ENCODE peak calls at places on chromosome 20, in seven cellular contexts. One of them, this sample, is unnamed.
A peak's percentile ranks its signal among the peaks of the same experiment; 100 is the strongest.

GRCh38 chr20:20603339-20603990 is 109.0 kb downstream of the RALGAPA2 start:
- DNase-seq in RWPE1: peak; percentile 93
- DNase-seq in tibial artery: no peak
- DNase-seq in dorsolateral prefrontal cortex: no peak
- DNase-seq in bronchial epithelial cell: peak; percentile 100
- DNase-seq in nephron progenitor cell: peak; percentile 25
- DNase-seq in cardiac fibroblast: no peak
- DNase-seq in this sample: no peak

GRCh38 chr20:881051-881820 is 34.9 kb downstream of the ANGPT4 start:
- DNase-seq in RWPE1: peak; percentile 87
- DNase-seq in tibial artery: no peak
- DNase-seq in dorsolateral prefrontal cortex: no peak
- DNase-seq in bronchial epithelial cell: peak; percentile 83
- DNase-seq in nephron progenitor cell: no peak
- DNase-seq in cardiac fibroblast: peak; percentile 52
- DNase-seq in this sample: no peak

GRCh38 chr20:1426231-1426849 is 33.5 kb upstream of the FKBP1A start:
- DNase-seq in RWPE1: no peak
- DNase-seq in tibial artery: no peak
- DNase-seq in dorsolateral prefrontal cortex: no peak
- DNase-seq in bronchial epithelial cell: no peak
- DNase-seq in nephron progenitor cell: no peak
- DNase-seq in cardiac fibroblast: no peak
- DNase-seq in this sample: no peak

GRCh38 chr20:47774081-47774777 is 11.1 kb downstream of the SULF2 start:
- DNase-seq in RWPE1: no peak
- DNase-seq in tibial artery: no peak
- DNase-seq in dorsolateral prefrontal cortex: no peak
- DNase-seq in bronchial epithelial cell: no peak
- DNase-seq in nephron progenitor cell: no peak
- DNase-seq in cardiac fibroblast: no peak
- DNase-seq in this sample: no peak

GRCh38 chr20:25009218-25010145 is 16.9 kb upstream of the APMAP start:
- DNase-seq in RWPE1: no peak
- DNase-seq in tibial artery: peak; percentile 56
- DNase-seq in dorsolateral prefrontal cortex: no peak
- DNase-seq in bronchial epithelial cell: no peak
- DNase-seq in nephron progenitor cell: no peak
- DNase-seq in cardiac fibroblast: no peak
- DNase-seq in this sample: no peak

GRCh38 chr20:48841196-48841860 is 13.5 kb upstream of the PREX1 start:
- DNase-seq in RWPE1: no peak
- DNase-seq in tibial artery: no peak
- DNase-seq in dorsolateral prefrontal cortex: no peak
- DNase-seq in bronchial epithelial cell: no peak
- DNase-seq in nephron progenitor cell: no peak
- DNase-seq in cardiac fibroblast: no peak
- DNase-seq in this sample: no peak

GRCh38 chr20:50680106-50680960 is 11.0 kb downstream of the RIPOR3 start:
- DNase-seq in RWPE1: no peak
- DNase-seq in tibial artery: no peak
- DNase-seq in dorsolateral prefrontal cortex: no peak
- DNase-seq in bronchial epithelial cell: no peak
- DNase-seq in nephron progenitor cell: peak; percentile 28
- DNase-seq in cardiac fibroblast: no peak
- DNase-seq in this sample: no peak

GRCh38 chr20:50007369-50007768 is 24.6 kb downstream of the SNAI1 start:
- DNase-seq in RWPE1: no peak
- DNase-seq in tibial artery: no peak
- DNase-seq in dorsolateral prefrontal cortex: no peak
- DNase-seq in bronchial epithelial cell: no peak
- DNase-seq in nephron progenitor cell: no peak
- DNase-seq in cardiac fibroblast: no peak
- DNase-seq in this sample: no peak

GRCh38 chr20:51760905-51761544 is 7.2 kb downstream of the ATP9A start:
- DNase-seq in RWPE1: no peak
- DNase-seq in tibial artery: no peak
- DNase-seq in dorsolateral prefrontal cortex: no peak
- DNase-seq in bronchial epithelial cell: peak; percentile 59
- DNase-seq in nephron progenitor cell: no peak
- DNase-seq in cardiac fibroblast: peak; percentile 11
- DNase-seq in this sample: no peak

GRCh38 chr20:13788167-13788834 is 3.5 kb downstream of the NDUFAF5 start:
- DNase-seq in RWPE1: peak; percentile 55
- DNase-seq in tibial artery: no peak
- DNase-seq in dorsolateral prefrontal cortex: no peak
- DNase-seq in bronchial epithelial cell: peak; percentile 71
- DNase-seq in nephron progenitor cell: peak; percentile 37
- DNase-seq in cardiac fibroblast: peak; percentile 73
- DNase-seq in this sample: peak; percentile 20

GRCh38 chr20:20691477-20691863 is 21.0 kb downstream of the RALGAPA2 start:
- DNase-seq in RWPE1: no peak
- DNase-seq in tibial artery: no peak
- DNase-seq in dorsolateral prefrontal cortex: no peak
- DNase-seq in bronchial epithelial cell: no peak
- DNase-seq in nephron progenitor cell: no peak
- DNase-seq in cardiac fibroblast: no peak
- DNase-seq in this sample: no peak

GRCh38 chr20:4130404-4131189 is 115.2 kb upstream of the RNF24 start:
- DNase-seq in RWPE1: peak; percentile 53
- DNase-seq in tibial artery: no peak
- DNase-seq in dorsolateral prefrontal cortex: no peak
- DNase-seq in bronchial epithelial cell: peak; percentile 75
- DNase-seq in nephron progenitor cell: no peak
- DNase-seq in cardiac fibroblast: peak; percentile 54
- DNase-seq in this sample: no peak

GRCh38 chr20:18380908-18381529 is 85.8 kb downstream of the DZANK1 start:
- DNase-seq in RWPE1: no peak
- DNase-seq in tibial artery: no peak
- DNase-seq in dorsolateral prefrontal cortex: no peak
- DNase-seq in bronchial epithelial cell: no peak
- DNase-seq in nephron progenitor cell: no peak
- DNase-seq in cardiac fibroblast: no peak
- DNase-seq in this sample: no peak
- TF ChIP-seq CTCF in RWPE1: no peak
- TF ChIP-seq CTCF in tibial artery: no peak
- TF ChIP-seq CTCF in dorsolateral prefrontal cortex: no peak
- TF ChIP-seq CTCF in bronchial epithelial cell: peak; percentile 33
- TF ChIP-seq CTCF in nephron progenitor cell: no peak
- TF ChIP-seq CTCF in cardiac fibroblast: no peak
- TF ChIP-seq CTCF in this sample: no peak

GRCh38 chr20:58116505-58116904 is 111.9 kb downstream of the ANKRD60 start:
- DNase-seq in RWPE1: no peak
- DNase-seq in tibial artery: no peak
- DNase-seq in dorsolateral prefrontal cortex: no peak
- DNase-seq in bronchial epithelial cell: no peak
- DNase-seq in nephron progenitor cell: no peak
- DNase-seq in cardiac fibroblast: no peak
- DNase-seq in this sample: no peak
- TF ChIP-seq CTCF in RWPE1: no peak
- TF ChIP-seq CTCF in tibial artery: no peak
- TF ChIP-seq CTCF in dorsolateral prefrontal cortex: no peak
- TF ChIP-seq CTCF in bronchial epithelial cell: no peak
- TF ChIP-seq CTCF in nephron progenitor cell: no peak
- TF ChIP-seq CTCF in cardiac fibroblast: no peak
- TF ChIP-seq CTCF in this sample: no peak

DNA sequence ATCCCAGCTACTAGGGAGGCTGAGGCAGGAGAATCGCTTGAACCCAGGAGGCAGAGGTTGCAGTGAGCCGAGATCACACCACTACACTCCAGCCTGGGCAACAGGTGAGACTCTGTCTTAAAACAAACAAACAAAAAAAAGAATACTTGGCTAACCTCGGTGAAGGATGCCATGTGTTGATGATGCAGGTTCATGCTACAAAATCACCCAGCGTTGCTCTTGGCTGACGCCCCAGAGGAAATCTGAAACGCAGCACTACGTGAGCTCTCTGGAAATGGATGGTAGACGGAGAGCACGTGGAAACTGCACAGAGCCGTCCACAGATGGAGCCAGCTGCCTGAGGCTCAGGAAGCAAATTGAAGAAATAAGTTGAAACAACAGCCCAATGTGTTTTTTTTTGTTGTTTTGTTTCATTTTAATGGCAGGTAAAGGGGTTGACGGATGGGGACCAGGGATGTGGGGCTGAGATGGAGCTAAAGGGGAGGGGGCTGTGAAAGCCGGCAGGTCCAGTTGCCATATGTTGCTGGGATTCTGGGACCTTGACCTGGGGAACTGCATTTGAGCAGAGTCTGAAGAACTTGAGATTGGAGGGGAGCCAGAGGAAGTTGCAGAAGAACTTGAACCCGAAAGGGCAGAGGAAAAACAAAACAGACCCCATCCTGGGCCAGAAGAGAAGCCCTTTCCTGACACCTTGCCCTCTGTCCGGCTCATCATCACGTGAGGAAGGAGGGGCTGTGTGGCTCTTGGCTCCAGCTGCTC is 12.8 kb upstream of the MANBAL start:
- DNase-seq in RWPE1: peak; percentile 71
- DNase-seq in tibial artery: no peak
- DNase-seq in dorsolateral prefrontal cortex: no peak
- DNase-seq in bronchial epithelial cell: peak; percentile 77
- DNase-seq in nephron progenitor cell: no peak
- DNase-seq in cardiac fibroblast: peak; percentile 90
- DNase-seq in this sample: no peak
- TF ChIP-seq CTCF in RWPE1: peak; percentile 86
- TF ChIP-seq CTCF in tibial artery: peak; percentile 38
- TF ChIP-seq CTCF in dorsolateral prefrontal cortex: no peak
- TF ChIP-seq CTCF in bronchial epithelial cell: peak; percentile 61
- TF ChIP-seq CTCF in nephron progenitor cell: no peak
- TF ChIP-seq CTCF in cardiac fibroblast: peak; percentile 37
- TF ChIP-seq CTCF in this sample: no peak

GRCh38 chr20:57049298-57049697 is 217.1 kb downstream of the BMP7 start:
- DNase-seq in RWPE1: no peak
- DNase-seq in tibial artery: no peak
- DNase-seq in dorsolateral prefrontal cortex: no peak
- DNase-seq in bronchial epithelial cell: no peak
- DNase-seq in nephron progenitor cell: no peak
- DNase-seq in cardiac fibroblast: no peak
- DNase-seq in this sample: no peak

GRCh38 chr20:57048027-57048869 is 218.2 kb downstream of the BMP7 start:
- DNase-seq in RWPE1: peak; percentile 39
- DNase-seq in tibial artery: peak; percentile 48
- DNase-seq in dorsolateral prefrontal cortex: no peak
- DNase-seq in bronchial epithelial cell: no peak
- DNase-seq in nephron progenitor cell: peak; percentile 69
- DNase-seq in cardiac fibroblast: peak; percentile 38
- DNase-seq in this sample: peak; percentile 53

GRCh38 chr20:57043669-57044268 is 222.7 kb downstream of the BMP7 start:
- DNase-seq in RWPE1: no peak
- DNase-seq in tibial artery: no peak
- DNase-seq in dorsolateral prefrontal cortex: no peak
- DNase-seq in bronchial epithelial cell: no peak
- DNase-seq in nephron progenitor cell: no peak
- DNase-seq in cardiac fibroblast: no peak
- DNase-seq in this sample: no peak

GRCh38 chr20:57051096-57051495 is 215.3 kb downstream of the BMP7 start:
- DNase-seq in RWPE1: no peak
- DNase-seq in tibial artery: no peak
- DNase-seq in dorsolateral prefrontal cortex: no peak
- DNase-seq in bronchial epithelial cell: no peak
- DNase-seq in nephron progenitor cell: no peak
- DNase-seq in cardiac fibroblast: no peak
- DNase-seq in this sample: no peak

DNA sequence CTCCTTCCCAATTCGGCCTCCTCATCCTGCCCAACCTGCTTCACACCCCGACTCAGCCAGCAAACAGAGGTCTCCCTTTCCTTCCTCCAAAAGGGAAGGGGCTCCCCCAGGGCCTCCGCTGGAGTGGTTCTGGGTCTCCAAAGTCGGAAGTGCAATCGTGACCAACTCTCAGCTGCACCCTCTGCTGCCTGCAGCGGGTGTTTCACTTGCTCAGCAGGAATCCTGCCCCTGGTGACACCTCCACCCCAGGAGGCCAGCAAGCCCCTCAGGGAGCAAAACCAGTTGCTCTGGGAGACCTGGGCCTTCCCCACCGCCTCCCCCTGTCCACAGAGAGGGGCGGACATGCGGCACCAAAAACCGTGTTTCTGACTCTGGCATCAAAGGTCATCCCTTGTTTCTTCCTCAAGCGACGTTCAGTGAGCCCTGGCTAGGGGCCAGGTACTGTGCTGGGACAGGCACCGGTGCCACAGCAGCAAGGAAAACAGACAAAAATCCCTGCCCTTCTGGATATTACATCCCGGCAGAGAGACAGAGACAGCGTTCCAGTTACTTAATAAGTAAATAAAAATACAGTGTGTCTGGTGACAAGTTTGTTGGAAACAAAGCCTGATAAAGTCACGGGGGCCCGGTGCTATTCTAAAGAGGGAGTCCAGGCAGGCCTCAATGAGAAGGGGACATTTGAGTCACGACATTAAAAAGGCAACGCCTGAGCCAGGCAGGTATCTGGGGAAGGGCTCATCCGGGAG is 219.0 kb downstream of the BMP7 start:
- DNase-seq in RWPE1: peak; percentile 57
- DNase-seq in tibial artery: peak; percentile 2
- DNase-seq in dorsolateral prefrontal cortex: no peak
- DNase-seq in bronchial epithelial cell: no peak
- DNase-seq in nephron progenitor cell: no peak
- DNase-seq in cardiac fibroblast: no peak
- DNase-seq in this sample: no peak
- TF ChIP-seq CTCF in RWPE1: peak; percentile 24
- TF ChIP-seq CTCF in tibial artery: no peak
- TF ChIP-seq CTCF in dorsolateral prefrontal cortex: no peak
- TF ChIP-seq CTCF in bronchial epithelial cell: peak; percentile 21
- TF ChIP-seq CTCF in nephron progenitor cell: no peak
- TF ChIP-seq CTCF in cardiac fibroblast: no peak
- TF ChIP-seq CTCF in this sample: peak; percentile 58

DNA sequence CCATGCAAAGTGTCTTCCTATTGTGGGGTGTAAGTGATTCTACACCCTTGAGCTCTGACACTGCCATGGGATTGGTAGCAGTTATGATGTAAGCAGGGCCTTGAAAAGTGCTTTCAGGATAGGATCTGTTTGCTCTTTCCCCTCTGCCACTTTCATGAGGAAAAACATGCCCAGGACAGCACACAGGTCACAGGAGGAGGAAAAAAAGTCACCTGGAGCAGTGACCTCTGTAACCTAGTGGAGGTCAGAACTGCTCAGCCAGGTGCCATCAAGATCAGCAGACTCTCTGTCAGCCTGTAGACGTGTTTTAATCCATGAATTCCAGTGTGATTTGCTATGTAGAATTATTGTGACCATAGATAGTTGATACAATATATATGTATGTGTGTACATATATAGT is 92.7 kb upstream of the BMP2 start:
- DNase-seq in RWPE1: no peak
- DNase-seq in tibial artery: no peak
- DNase-seq in dorsolateral prefrontal cortex: no peak
- DNase-seq in bronchial epithelial cell: no peak
- DNase-seq in nephron progenitor cell: no peak
- DNase-seq in cardiac fibroblast: no peak
- DNase-seq in this sample: no peak
- TF ChIP-seq CTCF in RWPE1: no peak
- TF ChIP-seq CTCF in tibial artery: no peak
- TF ChIP-seq CTCF in dorsolateral prefrontal cortex: no peak
- TF ChIP-seq CTCF in bronchial epithelial cell: no peak
- TF ChIP-seq CTCF in nephron progenitor cell: no peak
- TF ChIP-seq CTCF in cardiac fibroblast: no peak
- TF ChIP-seq CTCF in this sample: no peak

This sample was measured in neural crest cell.